ENCODE peak calls at places on chromosomes 12 and 14, in six cellular contexts. L, M, W, O, G and C are unnamed samples.

GRCh38 chr12:53489242-53489915 is 9.9 kb downstream of the MAP3K12 start:
- DNase-seq in L (no peak), M (no peak), O (no peak), W (no peak), G (no peak), C (no peak)

GRCh38 chr12:95554532-95555071 is 3.3 kb upstream of the USP44 start:
- DNase-seq in M (no peak), W (no peak), G (no peak), O (no peak), L (no peak), C (no peak)

GRCh38 chr14:22882064-22882463 is 958 bp upstream of the REM2 start:
- DNase-seq in G (no peak), M (no peak), O (no peak), L (no peak), W (no peak), C (no peak)

GRCh38 chr12:124231980-124232653 is 62.8 kb upstream of the RFLNA start:
- DNase-seq in G (no peak), L (no peak), W (no peak), M (no peak), O (no peak), C (peak)

GRCh38 chr12:60308366-60309000 is 712.7 kb downstream of the SLC16A7 start:
- DNase-seq in W (no peak), L (peak), M (no peak), O (peak), G (peak), C (no peak)

GRCh38 chr12:74890237-74890599 is 319.4 kb downstream of the KCNC2 start:
- DNase-seq in M (no peak), O (peak), W (peak), L (peak), G (peak), C (no peak)

GRCh38 chr12:131460516-131460915 is 250.4 kb upstream of the SFSWAP start:
- DNase-seq in W (no peak), L (no peak), G (no peak), O (no peak), M (no peak), C (no peak)

GRCh38 chr12:5201554-5202243 is 158.0 kb downstream of the KCNA5 start:
- DNase-seq in G (no peak), M (no peak), L (no peak), O (no peak), W (peak), C (no peak)

GRCh38 chr12:105064564-105065222 is 19.6 kb downstream of the ALDH1L2 start:
- DNase-seq in W (no peak), M (no peak), G (no peak), L (no peak), O (no peak), C (no peak)

GRCh38 chr12:7555752-7556151 is 52.2 kb upstream of the CD163 start:
- DNase-seq in L (peak), M (no peak), O (peak), G (peak), W (no peak), C (no peak)

GRCh38 chr14:63362305-63362914 is 43.7 kb upstream of the GPHB5 start:
- DNase-seq in G (no peak), M (no peak), L (no peak), O (no peak), W (no peak), C (no peak)

GRCh38 chr12:129911437-129912049 is 7.7 kb upstream of the TMEM132D start:
- DNase-seq in O (peak), L (peak), M (no peak), W (peak), G (no peak), C (peak)

GRCh38 chr12:90729741-90730140 is 225.2 kb downstream of the CCER1 start:
- DNase-seq in W (no peak), L (peak), G (no peak), M (no peak), O (peak), C (no peak)

GRCh38 chr12:110750784-110751461 is 8.2 kb upstream of the PPP1CC start:
- DNase-seq in L (peak), M (no peak), O (peak), W (no peak), G (no peak), C (no peak)

GRCh38 chr14:36254020-36254614 is 66.3 kb downstream of the MBIP start:
- DNase-seq in L (peak), G (peak), O (peak), W (no peak), M (no peak), C (no peak)

GRCh38 chr12:67541625-67541991 is 106.9 kb upstream of the DYRK2 start:
- DNase-seq in M (no peak), O (no peak), L (no peak), W (no peak), G (no peak), C (no peak)

GRCh38 chr12:57194253-57194652 is 22.3 kb upstream of the NXPH4 start:
- DNase-seq in M (no peak), O (no peak), G (no peak), W (no peak), L (no peak), C (no peak)

GRCh38 chr12:50734409-50735263 is 29.3 kb upstream of the ATF1 start:
- DNase-seq in G (peak), L (peak), W (no peak), O (peak), M (no peak), C (no peak)

GRCh38 chr14:75690010-75690409 is 29.0 kb downstream of the TTLL5 start:
- DNase-seq in O (no peak), L (peak), W (no peak), M (no peak), G (no peak), C (no peak)

GRCh38 chr12:5505751-5506150 is 73.8 kb downstream of the NTF3 start:
- DNase-seq in L (no peak), W (no peak), M (no peak), O (no peak), G (no peak), C (peak)

GRCh38 chr14:44945264-44945663 is 16.5 kb downstream of the KLHL28 start:
- DNase-seq in M (no peak), O (no peak), L (peak), W (no peak), G (peak), C (no peak)

GRCh38 chr14:87896393-87897380 is 96.3 kb downstream of the GALC start:
- DNase-seq in L (peak), W (peak), G (peak), O (peak), M (no peak), C (no peak)

GRCh38 chr14:37969511-37969979 is 238.2 kb upstream of the SSTR1 start:
- DNase-seq in G (no peak), O (no peak), W (no peak), M (no peak), L (no peak), C (no peak)

GRCh38 chr12:80837342-80837978 is 100.3 kb downstream of the LIN7A start:
- DNase-seq in L (peak), G (peak), O (peak), M (no peak), W (peak), C (no peak)

GRCh38 chr12:41442905-41443304 is 254.8 kb downstream of the PDZRN4 start:
- DNase-seq in M (no peak), G (no peak), O (no peak), W (no peak), L (no peak), C (no peak)

GRCh38 chr12:42961395-42961794 is 371.8 kb upstream of the PRICKLE1 start:
- DNase-seq in G (peak), W (no peak), M (no peak), L (peak), O (peak), C (no peak)

GRCh38 chr14:75290851-75291250 is 12.2 kb downstream of the FOS start:
- DNase-seq in L (no peak), W (no peak), M (no peak), G (no peak), O (no peak), C (no peak)

GRCh38 chr14:98925362-98926040 is 346.5 kb downstream of the BCL11B start:
- DNase-seq in M (no peak), O (no peak), W (no peak), L (no peak), G (no peak), C (no peak)

GRCh38 chr12:122506393-122506938 is 5.7 kb upstream of the ZCCHC8 start:
- DNase-seq in W (no peak), G (no peak), L (no peak), M (no peak), O (no peak), C (no peak)

GRCh38 chr12:6936642-6937480 is 6.8 kb upstream of the RNU7-1 start:
- DNase-seq in M (peak), W (peak), O (no peak), G (no peak), L (no peak), C (no peak)

GRCh38 chr12:103745962-103746361 is 95.1 kb downstream of the NT5DC3 start:
- DNase-seq in M (no peak), W (no peak), G (no peak), O (no peak), L (peak), C (no peak)
- TF ChIP-seq CTCF in M (no peak), W (no peak), G (no peak), O (no peak), L (no peak), C (no peak)

DNA sequence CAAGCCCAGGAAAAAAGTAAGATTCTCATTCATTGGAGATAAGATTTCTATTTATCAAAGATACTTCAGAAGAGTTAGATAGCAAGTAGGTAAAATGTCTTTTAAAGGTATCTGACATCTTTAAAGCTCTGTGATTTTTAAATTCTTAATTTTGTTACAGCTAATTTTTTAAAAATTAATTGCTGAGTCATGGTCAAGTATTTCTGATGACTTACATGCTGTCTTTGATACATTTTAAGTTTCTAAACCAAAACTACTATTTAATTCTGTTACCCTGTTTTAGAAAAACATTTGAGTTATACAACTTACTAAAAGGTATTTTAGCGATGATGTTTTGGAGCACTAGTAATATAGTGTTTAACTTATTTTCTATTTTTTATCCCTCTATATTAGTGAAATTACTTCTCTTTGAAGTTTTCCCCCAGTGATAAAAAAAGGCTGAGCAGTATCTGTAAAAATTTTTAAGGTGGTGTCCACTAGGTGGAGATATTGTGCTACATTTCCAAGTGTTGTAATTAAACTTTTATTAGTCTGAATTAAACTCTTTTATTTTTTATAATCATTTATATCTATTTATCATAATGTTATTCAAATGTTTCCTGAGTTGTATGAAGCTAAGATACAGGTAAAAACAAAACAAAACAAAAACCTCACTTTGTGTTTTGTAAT is 11.5 kb downstream of the ALG10 start:
- DNase-seq in M (no peak), W (no peak), O (peak), G (peak), L (peak), C (no peak)
- TF ChIP-seq CTCF in M (peak), W (peak), O (peak), G (peak), L (peak), C (peak)

DNA sequence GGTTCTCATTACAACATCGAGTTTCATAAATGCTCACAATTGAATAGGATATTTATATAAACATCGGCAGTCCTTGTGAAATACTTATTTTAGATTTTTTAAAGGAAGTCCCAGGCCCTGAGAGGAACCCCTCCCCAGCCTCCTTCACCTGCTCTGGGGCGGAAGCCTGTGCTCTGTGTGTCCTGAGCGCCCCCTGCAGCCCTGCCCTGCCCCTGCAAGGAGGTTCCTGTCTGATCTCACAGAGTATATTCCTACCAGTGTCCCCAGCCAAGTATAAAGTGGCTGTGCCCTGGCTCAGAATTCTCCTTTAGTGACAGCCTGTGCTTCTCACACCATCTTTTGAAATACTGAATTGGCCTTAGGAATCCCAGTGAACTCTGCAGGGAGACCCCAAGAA is 659.5 kb downstream of the TMEM121 start:
- DNase-seq in M (no peak), O (peak), W (no peak), L (no peak), G (no peak), C (no peak)
- TF ChIP-seq CTCF in M (peak), O (no peak), W (no peak), L (no peak), G (no peak), C (no peak)

GRCh38 chr12:49389092-49389703 is 21.9 kb downstream of the SPATS2 start:
- DNase-seq in G (no peak), L (no peak), O (no peak), W (no peak), M (no peak), C (no peak)
- TF ChIP-seq CTCF in G (no peak), L (no peak), O (no peak), W (no peak), M (no peak), C (peak)

DNA sequence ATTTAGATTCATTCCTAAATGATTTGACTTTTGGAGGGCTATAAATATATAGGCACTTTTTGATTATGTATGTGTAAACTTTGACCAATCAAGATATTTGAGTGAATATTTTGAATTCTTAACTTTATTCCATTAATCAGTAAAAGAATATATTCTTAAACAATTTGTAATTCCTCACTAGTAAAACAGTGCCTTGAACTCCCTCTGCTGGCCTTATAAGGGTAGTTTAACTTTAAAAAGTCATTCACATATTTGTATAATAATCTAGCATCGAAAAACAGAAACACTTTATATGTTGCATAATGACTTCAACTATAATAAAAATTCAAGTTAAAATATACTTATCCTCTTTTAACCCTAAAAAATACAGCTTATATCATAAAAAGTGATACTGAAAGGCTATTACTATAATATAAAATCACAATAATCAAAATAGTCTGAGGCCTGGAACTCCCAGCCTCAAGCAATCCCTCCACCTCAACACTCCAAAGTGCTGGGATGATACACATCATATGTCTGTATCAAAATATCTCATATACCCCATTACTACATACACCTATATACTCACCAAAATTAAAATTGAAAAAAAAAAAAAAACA is 31.2 kb downstream of the CCDC59 start:
- DNase-seq in M (no peak), W (no peak), L (peak), G (peak), O (peak), C (no peak)
- TF ChIP-seq CTCF in M (peak), W (peak), L (peak), G (peak), O (peak), C (peak)